ENCODE peak calls at places on chromosomes 4 and X, in four cellular contexts. F is HepG2, G is K562, A is GM12878. S is an unnamed sample.

GRCh38 chr4:74014332-74014731 is 15.9 kb upstream of the CXCL5 start:
- DNase-seq in F (no peak), A (no peak), G (no peak), S (no peak)

GRCh38 chr4:5839751-5840674 is 52.9 kb downstream of the CRMP1 start:
- DNase-seq in A (no peak), F (no peak), G (no peak), S (no peak)

GRCh38 chr4:40238700-40239548 is 42.1 kb downstream of the RHOH start:
- DNase-seq in A (no peak), F (no peak), G (peak; percentile 96), S (no peak)

GRCh38 chrX:101550362-101550761 is at the start of gene ARMCX1:
- DNase-seq in F (no peak), G (no peak), A (no peak), S (peak; percentile 27)

GRCh38 chr4:20679946-20680345 is 20.3 kb upstream of the PACRGL start:
- DNase-seq in F (no peak), A (no peak), G (no peak), S (no peak)

GRCh38 chr4:41683321-41683720 is 65.2 kb downstream of the PHOX2B start:
- DNase-seq in A (no peak), G (no peak), F (no peak), S (no peak)

GRCh38 chrX:68865300-68865699 is 36.5 kb downstream of the EFNB1 start:
- DNase-seq in G (no peak), A (no peak), F (no peak), S (no peak)

GRCh38 chr4:4860803-4861591 is 1.5 kb downstream of the MSX1 start:
- DNase-seq in G (no peak), A (no peak), F (peak; percentile 29), S (peak; percentile 42)

GRCh38 chr4:159358226-159358625 is 255.3 kb downstream of the RAPGEF2 start:
- DNase-seq in F (no peak), A (no peak), G (no peak), S (no peak)

GRCh38 chrX:107117993-107118321 is 665 bp downstream of the RBM41 start:
- DNase-seq in G (peak; percentile 6), F (no peak), A (no peak), S (no peak)

GRCh38 chr4:8540586-8540985 is 39.6 kb upstream of the GPR78 start:
- DNase-seq in A (no peak), G (no peak), F (no peak), S (no peak)

GRCh38 chr4:159487284-159487747 is 384.4 kb downstream of the RAPGEF2 start:
- DNase-seq in F (peak; percentile 68), A (peak; percentile 17), G (peak; percentile 61), S (peak; percentile 62)

GRCh38 chr4:1511441-1512041 is 105.3 kb upstream of the NKX1-1 start:
- DNase-seq in F (peak; percentile 35), G (peak; percentile 86), A (no peak), S (peak; percentile 55)
- TF ChIP-seq ATF2 in F (no peak), G (no peak), A (no peak), S (no peak)

GRCh38 chrX:154775611-154776349 is 13.1 kb downstream of the DKC1 start:
- DNase-seq in G (peak; percentile 29), F (no peak), A (no peak), S (no peak)
- TF ChIP-seq CREB1 in G (no peak), F (no peak), A (no peak), S (no peak)

GRCh38 chr4:168273838-168274237 is 44.7 kb downstream of the DDX60 start:
- DNase-seq in G (no peak), F (no peak), A (no peak), S (no peak)
- TF ChIP-seq ETV6 in G (no peak), F (no peak), A (no peak), S (no peak)

GRCh38 chrX:15056044-15056443 is 182.8 kb downstream of the MOSPD2 start:
- DNase-seq in F (no peak), A (no peak), G (no peak), S (no peak)

GRCh38 chrX:15055146-15055930 is 182.1 kb downstream of the MOSPD2 start:
- DNase-seq in G (no peak), F (no peak), A (no peak), S (no peak)

GRCh38 chrX:15059488-15059887 is 186.3 kb downstream of the MOSPD2 start:
- DNase-seq in F (no peak), A (no peak), G (no peak), S (no peak)
- TF ChIP-seq ATF2 in F (no peak), A (no peak), G (no peak), S (no peak)

S was measured in WTC11.